ENCODE peak calls at places on chromosomes 7 and 10, in five cellular contexts. One of them, this sample, is unnamed.
A peak's percentile ranks its signal among the peaks of the same experiment; 100 is the strongest.

GRCh38 chr10:91540714-91541113 is 92.2 kb downstream of the PPP1R3C start:
- DNase-seq in heart right ventricle: no peak
- DNase-seq in iPS DF 6.9: no peak
- DNase-seq in CD4-positive, CD25-positive, alpha-beta regulatory T cell: no peak
- DNase-seq in neural progenitor cell: no peak
- DNase-seq in this sample: no peak

GRCh38 chr10:45063605-45064231 is 63.0 kb downstream of the ZNF22 start:
- DNase-seq in heart right ventricle: no peak
- DNase-seq in iPS DF 6.9: no peak
- DNase-seq in CD4-positive, CD25-positive, alpha-beta regulatory T cell: no peak
- DNase-seq in neural progenitor cell: no peak
- DNase-seq in this sample: no peak

GRCh38 chr10:97647556-97647955 is 7.1 kb downstream of the PI4K2A start:
- DNase-seq in heart right ventricle: no peak
- DNase-seq in iPS DF 6.9: no peak
- DNase-seq in CD4-positive, CD25-positive, alpha-beta regulatory T cell: no peak
- DNase-seq in neural progenitor cell: peak; percentile 20
- DNase-seq in this sample: peak; percentile 29

GRCh38 chr10:22655312-22655973 is 58.9 kb downstream of the PIP4K2A start:
- DNase-seq in heart right ventricle: no peak
- DNase-seq in iPS DF 6.9: no peak
- DNase-seq in CD4-positive, CD25-positive, alpha-beta regulatory T cell: no peak
- DNase-seq in neural progenitor cell: no peak
- DNase-seq in this sample: no peak

GRCh38 chr10:84196941-84197340 is 2.6 kb downstream of the CDHR1 start:
- DNase-seq in heart right ventricle: peak; percentile 68
- DNase-seq in iPS DF 6.9: no peak
- DNase-seq in CD4-positive, CD25-positive, alpha-beta regulatory T cell: no peak
- DNase-seq in neural progenitor cell: no peak
- DNase-seq in this sample: no peak

GRCh38 chr7:131016230-131016629 is 282.2 kb upstream of the KLF14 start:
- DNase-seq in heart right ventricle: no peak
- DNase-seq in iPS DF 6.9: no peak
- DNase-seq in CD4-positive, CD25-positive, alpha-beta regulatory T cell: no peak
- DNase-seq in neural progenitor cell: no peak
- DNase-seq in this sample: no peak

GRCh38 chr7:98869374-98870070 is at the start of gene TMEM130:
- DNase-seq in heart right ventricle: no peak
- DNase-seq in iPS DF 6.9: no peak
- DNase-seq in CD4-positive, CD25-positive, alpha-beta regulatory T cell: no peak
- DNase-seq in neural progenitor cell: peak; percentile 65
- DNase-seq in this sample: no peak

GRCh38 chr10:59362184-59362966 is at the start of gene FAM13C:
- DNase-seq in heart right ventricle: peak; percentile 64
- DNase-seq in iPS DF 6.9: peak; percentile 50
- DNase-seq in CD4-positive, CD25-positive, alpha-beta regulatory T cell: no peak
- DNase-seq in neural progenitor cell: peak; percentile 86
- DNase-seq in this sample: peak; percentile 79

GRCh38 chr7:100483101-100483727 is 513 bp upstream of the NYAP1 start:
- DNase-seq in heart right ventricle: peak; percentile 58
- DNase-seq in iPS DF 6.9: no peak
- DNase-seq in CD4-positive, CD25-positive, alpha-beta regulatory T cell: peak; percentile 75
- DNase-seq in neural progenitor cell: peak; percentile 87
- DNase-seq in this sample: peak; percentile 34

GRCh38 chr10:132588301-132589013 is 50.9 kb downstream of the INPP5A start:
- DNase-seq in heart right ventricle: peak; percentile 84
- DNase-seq in iPS DF 6.9: no peak
- DNase-seq in CD4-positive, CD25-positive, alpha-beta regulatory T cell: no peak
- DNase-seq in neural progenitor cell: no peak
- DNase-seq in this sample: no peak

GRCh38 chr10:77673515-77674140 is 36.0 kb upstream of the KCNMA1 start:
- DNase-seq in heart right ventricle: no peak
- DNase-seq in iPS DF 6.9: no peak
- DNase-seq in CD4-positive, CD25-positive, alpha-beta regulatory T cell: no peak
- DNase-seq in neural progenitor cell: no peak
- DNase-seq in this sample: no peak

GRCh38 chr7:16084370-16084769 is 337.0 kb downstream of the CRPPA start:
- DNase-seq in heart right ventricle: peak; percentile 41
- DNase-seq in iPS DF 6.9: no peak
- DNase-seq in CD4-positive, CD25-positive, alpha-beta regulatory T cell: no peak
- DNase-seq in neural progenitor cell: no peak
- DNase-seq in this sample: no peak

GRCh38 chr10:107437921-107438320 is 273.4 kb upstream of the SORCS1 start:
- DNase-seq in heart right ventricle: no peak
- DNase-seq in iPS DF 6.9: no peak
- DNase-seq in CD4-positive, CD25-positive, alpha-beta regulatory T cell: no peak
- DNase-seq in neural progenitor cell: no peak
- DNase-seq in this sample: no peak

GRCh38 chr7:118153551-118154177 is 30.3 kb upstream of the LSM8 start:
- DNase-seq in heart right ventricle: no peak
- DNase-seq in iPS DF 6.9: no peak
- DNase-seq in CD4-positive, CD25-positive, alpha-beta regulatory T cell: peak; percentile 1
- DNase-seq in neural progenitor cell: peak; percentile 54
- DNase-seq in this sample: peak; percentile 42

GRCh38 chr10:69868821-69869220 is 67.1 kb downstream of the COL13A1 start:
- DNase-seq in heart right ventricle: no peak
- DNase-seq in iPS DF 6.9: no peak
- DNase-seq in CD4-positive, CD25-positive, alpha-beta regulatory T cell: no peak
- DNase-seq in neural progenitor cell: no peak
- DNase-seq in this sample: no peak

GRCh38 chr7:15648461-15648961 is 38.0 kb downstream of the MEOX2 start:
- DNase-seq in heart right ventricle: no peak
- DNase-seq in iPS DF 6.9: no peak
- DNase-seq in CD4-positive, CD25-positive, alpha-beta regulatory T cell: no peak
- DNase-seq in neural progenitor cell: no peak
- DNase-seq in this sample: peak; percentile 54

GRCh38 chr10:63236113-63236935 is 103.2 kb downstream of the NRBF2 start:
- DNase-seq in heart right ventricle: no peak
- DNase-seq in iPS DF 6.9: no peak
- DNase-seq in CD4-positive, CD25-positive, alpha-beta regulatory T cell: no peak
- DNase-seq in neural progenitor cell: no peak
- DNase-seq in this sample: no peak

GRCh38 chr10:118339096-118339495 is 3.0 kb downstream of the FAM204A start:
- DNase-seq in heart right ventricle: peak; percentile 38
- DNase-seq in iPS DF 6.9: no peak
- DNase-seq in CD4-positive, CD25-positive, alpha-beta regulatory T cell: no peak
- DNase-seq in neural progenitor cell: no peak
- DNase-seq in this sample: no peak

GRCh38 chr7:137771679-137772078 is 75.1 kb downstream of the DGKI start:
- DNase-seq in heart right ventricle: no peak
- DNase-seq in iPS DF 6.9: no peak
- DNase-seq in CD4-positive, CD25-positive, alpha-beta regulatory T cell: no peak
- DNase-seq in neural progenitor cell: no peak
- DNase-seq in this sample: no peak

GRCh38 chr7:158903897-158904541 is 47.7 kb downstream of the DYNC2I1 start:
- DNase-seq in heart right ventricle: no peak
- DNase-seq in iPS DF 6.9: no peak
- DNase-seq in CD4-positive, CD25-positive, alpha-beta regulatory T cell: no peak
- DNase-seq in neural progenitor cell: no peak
- DNase-seq in this sample: no peak

GRCh38 chr7:41824284-41824683 is 121.4 kb upstream of the INHBA start:
- DNase-seq in heart right ventricle: no peak
- DNase-seq in iPS DF 6.9: no peak
- DNase-seq in CD4-positive, CD25-positive, alpha-beta regulatory T cell: no peak
- DNase-seq in neural progenitor cell: no peak
- DNase-seq in this sample: no peak

GRCh38 chr10:89392974-89393373 is 551 bp downstream of the IFIT1 start:
- DNase-seq in heart right ventricle: no peak
- DNase-seq in iPS DF 6.9: no peak
- DNase-seq in CD4-positive, CD25-positive, alpha-beta regulatory T cell: no peak
- DNase-seq in neural progenitor cell: no peak
- DNase-seq in this sample: no peak

GRCh38 chr10:119524720-119525070 is 17.8 kb downstream of the RGS10 start:
- DNase-seq in heart right ventricle: no peak
- DNase-seq in iPS DF 6.9: no peak
- DNase-seq in CD4-positive, CD25-positive, alpha-beta regulatory T cell: no peak
- DNase-seq in neural progenitor cell: no peak
- DNase-seq in this sample: no peak

GRCh38 chr10:79079490-79080355 is 11.0 kb downstream of the ZMIZ1 start:
- DNase-seq in heart right ventricle: peak; percentile 58
- DNase-seq in iPS DF 6.9: no peak
- DNase-seq in CD4-positive, CD25-positive, alpha-beta regulatory T cell: no peak
- DNase-seq in neural progenitor cell: no peak
- DNase-seq in this sample: no peak

GRCh38 chr10:20598590-20598989 is 298.5 kb downstream of the NEBL start:
- DNase-seq in heart right ventricle: peak; percentile 45
- DNase-seq in iPS DF 6.9: no peak
- DNase-seq in CD4-positive, CD25-positive, alpha-beta regulatory T cell: no peak
- DNase-seq in neural progenitor cell: no peak
- DNase-seq in this sample: no peak

GRCh38 chr10:33952692-33953360 is 618.4 kb upstream of the NRP1 start:
- DNase-seq in heart right ventricle: no peak
- DNase-seq in iPS DF 6.9: no peak
- DNase-seq in CD4-positive, CD25-positive, alpha-beta regulatory T cell: no peak
- DNase-seq in neural progenitor cell: no peak
- DNase-seq in this sample: no peak

GRCh38 chr7:149500201-149500600 is 2.6 kb upstream of the ZNF746 start:
- DNase-seq in heart right ventricle: no peak
- DNase-seq in iPS DF 6.9: no peak
- DNase-seq in CD4-positive, CD25-positive, alpha-beta regulatory T cell: no peak
- DNase-seq in neural progenitor cell: no peak
- DNase-seq in this sample: no peak

GRCh38 chr7:142795339-142795863 is 24.6 kb downstream of the PRSS2 start:
- DNase-seq in heart right ventricle: no peak
- DNase-seq in iPS DF 6.9: no peak
- DNase-seq in CD4-positive, CD25-positive, alpha-beta regulatory T cell: peak; percentile 62
- DNase-seq in neural progenitor cell: no peak
- DNase-seq in this sample: no peak

GRCh38 chr7:142797799-142798377 is 27.1 kb downstream of the PRSS2 start:
- DNase-seq in heart right ventricle: no peak
- DNase-seq in iPS DF 6.9: no peak
- DNase-seq in CD4-positive, CD25-positive, alpha-beta regulatory T cell: no peak
- DNase-seq in neural progenitor cell: peak; percentile 29
- DNase-seq in this sample: no peak

GRCh38 chr7:142796001-142796500 is 25.3 kb downstream of the PRSS2 start:
- DNase-seq in heart right ventricle: no peak
- DNase-seq in iPS DF 6.9: no peak
- DNase-seq in CD4-positive, CD25-positive, alpha-beta regulatory T cell: no peak
- DNase-seq in neural progenitor cell: peak; percentile 20
- DNase-seq in this sample: no peak

GRCh38 chr7:142797342-142797798 is 26.6 kb downstream of the PRSS2 start:
- DNase-seq in heart right ventricle: no peak
- DNase-seq in iPS DF 6.9: no peak
- DNase-seq in CD4-positive, CD25-positive, alpha-beta regulatory T cell: no peak
- DNase-seq in neural progenitor cell: peak; percentile 31
- DNase-seq in this sample: no peak

GRCh38 chr7:142796501-142797341 is 26.0 kb downstream of the PRSS2 start:
- DNase-seq in heart right ventricle: no peak
- DNase-seq in iPS DF 6.9: no peak
- DNase-seq in CD4-positive, CD25-positive, alpha-beta regulatory T cell: no peak
- DNase-seq in neural progenitor cell: peak; percentile 50
- DNase-seq in this sample: no peak
- H3K4me3 ChIP-seq in heart right ventricle: peak overlapping the region; percentile 2
- H3K4me3 ChIP-seq in iPS DF 6.9: peak overlapping the region; percentile 64
- H3K4me3 ChIP-seq in CD4-positive, CD25-positive, alpha-beta regulatory T cell: peak overlapping the region; percentile 100
- H3K4me3 ChIP-seq in neural progenitor cell: peak overlapping the region; percentile 57
- H3K4me3 ChIP-seq in this sample: no peak overlapping the region

DNA sequence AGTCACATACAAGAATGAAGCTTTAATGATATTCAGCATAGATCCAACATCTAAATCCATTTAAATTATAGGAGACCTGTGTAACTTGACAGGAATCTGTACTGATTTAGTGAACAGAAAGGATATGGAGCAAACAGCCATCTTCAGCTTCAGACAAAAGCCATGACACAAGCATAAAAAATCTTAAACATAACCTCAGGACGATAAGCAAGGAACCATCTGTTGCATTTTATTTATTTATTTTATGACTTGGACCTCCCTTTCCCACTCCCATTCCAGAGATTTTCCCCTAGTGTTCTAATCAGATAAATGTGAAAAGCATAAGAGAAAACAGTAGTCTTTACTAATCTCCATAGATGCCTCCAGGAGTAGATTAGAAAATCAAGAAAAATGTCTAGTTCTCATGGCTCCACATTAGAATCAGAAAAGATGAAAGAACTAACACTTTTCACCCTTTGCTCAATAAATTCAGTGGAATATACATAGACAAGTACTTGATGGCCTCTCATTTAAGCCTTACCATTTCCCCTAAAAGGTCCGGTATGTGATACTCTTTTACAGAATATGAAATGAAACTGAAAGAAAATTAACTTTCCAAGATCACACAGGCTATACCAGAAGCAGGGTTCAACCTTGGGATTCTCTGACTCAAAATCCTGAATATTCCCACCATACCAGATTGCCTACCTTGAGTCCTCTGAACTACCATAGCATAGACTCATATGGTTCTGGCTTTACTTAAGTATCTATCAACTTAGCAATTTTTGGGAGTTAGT is 15.2 kb downstream of the CACNA2D1 start:
- DNase-seq in heart right ventricle: no peak
- DNase-seq in iPS DF 6.9: no peak
- DNase-seq in CD4-positive, CD25-positive, alpha-beta regulatory T cell: no peak
- DNase-seq in neural progenitor cell: no peak
- DNase-seq in this sample: no peak
- H3K27me3 ChIP-seq in heart right ventricle: no peaks in the 10 kb centered on the region
- H3K27me3 ChIP-seq in iPS DF 6.9: no peaks in the 10 kb centered on the region
- H3K27me3 ChIP-seq in CD4-positive, CD25-positive, alpha-beta regulatory T cell: no peaks in the 10 kb centered on the region
- H3K27me3 ChIP-seq in neural progenitor cell: no peaks in the 10 kb centered on the region
- H3K27me3 ChIP-seq in this sample: no peaks in the 10 kb centered on the region

GRCh38 chr10:122189185-122189584 is 81.9 kb upstream of the BTBD16 start:
- DNase-seq in heart right ventricle: no peak
- DNase-seq in iPS DF 6.9: no peak
- DNase-seq in CD4-positive, CD25-positive, alpha-beta regulatory T cell: no peak
- DNase-seq in neural progenitor cell: peak; percentile 34
- DNase-seq in this sample: no peak

GRCh38 chr10:122185643-122186042 is 85.5 kb upstream of the BTBD16 start:
- DNase-seq in heart right ventricle: no peak
- DNase-seq in iPS DF 6.9: no peak
- DNase-seq in CD4-positive, CD25-positive, alpha-beta regulatory T cell: no peak
- DNase-seq in neural progenitor cell: no peak
- DNase-seq in this sample: no peak

GRCh38 chr10:122188706-122189105 is 82.4 kb upstream of the BTBD16 start:
- DNase-seq in heart right ventricle: no peak
- DNase-seq in iPS DF 6.9: no peak
- DNase-seq in CD4-positive, CD25-positive, alpha-beta regulatory T cell: no peak
- DNase-seq in neural progenitor cell: no peak
- DNase-seq in this sample: no peak

GRCh38 chr10:122190151-122190550 is 80.9 kb upstream of the BTBD16 start:
- DNase-seq in heart right ventricle: no peak
- DNase-seq in iPS DF 6.9: no peak
- DNase-seq in CD4-positive, CD25-positive, alpha-beta regulatory T cell: no peak
- DNase-seq in neural progenitor cell: no peak
- DNase-seq in this sample: no peak

GRCh38 chr10:122186822-122187810 is 84.0 kb upstream of the BTBD16 start:
- DNase-seq in heart right ventricle: no peak
- DNase-seq in iPS DF 6.9: no peak
- DNase-seq in CD4-positive, CD25-positive, alpha-beta regulatory T cell: no peak
- DNase-seq in neural progenitor cell: no peak
- DNase-seq in this sample: no peak
- H3K4me1 ChIP-seq in heart right ventricle: peaks cover 21% of the 10 kb centered on the region
- H3K4me1 ChIP-seq in iPS DF 6.9: peaks cover 11% of the 10 kb centered on the region
- H3K4me1 ChIP-seq in CD4-positive, CD25-positive, alpha-beta regulatory T cell: no peaks in the 10 kb centered on the region
- H3K4me1 ChIP-seq in neural progenitor cell: peaks cover 68% of the 10 kb centered on the region
- H3K4me1 ChIP-seq in this sample: peaks cover 4% of the 10 kb centered on the region

DNA sequence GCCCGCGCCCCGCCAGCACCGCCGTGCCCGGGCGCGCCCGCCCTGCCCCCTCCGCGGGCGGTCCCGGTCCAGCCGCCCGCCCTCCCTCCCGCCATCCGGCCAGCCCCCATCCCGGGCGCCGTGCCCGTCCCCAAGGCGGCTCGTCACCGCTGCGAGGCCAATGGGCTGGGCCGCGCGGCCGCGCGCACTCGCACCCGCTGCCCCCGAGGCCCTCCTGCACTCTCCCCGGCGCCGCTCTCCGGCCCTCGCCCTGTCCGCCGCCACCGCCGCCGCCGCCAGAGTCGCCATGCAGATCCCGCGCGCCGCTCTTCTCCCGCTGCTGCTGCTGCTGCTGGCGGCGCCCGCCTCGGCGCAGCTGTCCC is at the start of gene HTRA1:
- DNase-seq in heart right ventricle: peak; percentile 83
- DNase-seq in iPS DF 6.9: no peak
- DNase-seq in CD4-positive, CD25-positive, alpha-beta regulatory T cell: no peak
- DNase-seq in neural progenitor cell: peak; percentile 89
- DNase-seq in this sample: peak; percentile 32
- H3K4me3 ChIP-seq in heart right ventricle: peak within 1 kb of the TSS; percentile 47
- H3K4me3 ChIP-seq in iPS DF 6.9: peak within 1 kb of the TSS; percentile 72
- H3K4me3 ChIP-seq in CD4-positive, CD25-positive, alpha-beta regulatory T cell: peak within 1 kb of the TSS; percentile 53
- H3K4me3 ChIP-seq in neural progenitor cell: peak within 1 kb of the TSS; percentile 62
- H3K4me3 ChIP-seq in this sample: peak within 1 kb of the TSS; percentile 47

This sample was measured in HAP-1.